ENCODE peak calls at places on chromosomes 5 and 9, in seven cellular contexts. S is Peyer's patch, F is OCI-LY7, J is pancreas, Z is heart left ventricle, B is MM.1S, N is heart right ventricle. Q is an unnamed sample.
A peak's percentile ranks its signal among the peaks of the same experiment; 100 is the strongest.

GRCh38 chr5:123543438-123543837 is 31.5 kb downstream of the CSNK1G3 start:
- DNase-seq in S (no peak), F (no peak), J (no peak), Z (no peak), B (no peak), N (no peak), Q (no peak)

GRCh38 chr5:150801117-150801927 is 22.8 kb downstream of the SMIM3 start:
- DNase-seq in S (peak; percentile 49), F (peak; percentile 49), J (peak; percentile 40), Z (no peak), B (peak; percentile 42), N (peak; percentile 51), Q (no peak)

GRCh38 chr5:173466227-173466626 is 138.0 kb upstream of the STC2 start:
- DNase-seq in S (no peak), F (no peak), J (no peak), Z (no peak), B (no peak), N (no peak), Q (no peak)

GRCh38 chr5:170339780-170340167 is 42.2 kb upstream of the LCP2 start:
- DNase-seq in S (no peak), F (no peak), J (no peak), Z (no peak), B (no peak), N (no peak), Q (no peak)

GRCh38 chr9:131433302-131433854 is 39.5 kb downstream of the PRRC2B start:
- DNase-seq in S (no peak), F (no peak), J (no peak), Z (no peak), B (no peak), N (no peak), Q (no peak)

GRCh38 chr5:39323542-39323941 is 40.8 kb downstream of the C9 start:
- DNase-seq in S (no peak), F (no peak), J (no peak), Z (no peak), B (no peak), N (no peak), Q (no peak)

GRCh38 chr5:14593326-14594036 is 11.9 kb downstream of the OTULINL start:
- DNase-seq in S (no peak), F (no peak), J (no peak), Z (no peak), B (no peak), N (no peak), Q (no peak)

GRCh38 chr5:95283761-95284511 is 958 bp downstream of the MCTP1 start:
- DNase-seq in S (no peak), F (no peak), J (peak; percentile 36), Z (peak; percentile 65), B (peak; percentile 58), N (no peak), Q (no peak)

GRCh38 chr5:51465165-51465564 is 81.9 kb downstream of the ISL1 start:
- DNase-seq in S (no peak), F (no peak), J (no peak), Z (no peak), B (no peak), N (no peak), Q (no peak)

GRCh38 chr9:110278080-110278707 is 21.9 kb upstream of the TXN start:
- DNase-seq in S (no peak), F (no peak), J (no peak), Z (no peak), B (no peak), N (no peak), Q (no peak)

GRCh38 chr9:135299239-135299590 is 180.4 kb upstream of the PPP1R26 start:
- DNase-seq in S (no peak), F (no peak), J (no peak), Z (no peak), B (no peak), N (no peak), Q (no peak)

DNA sequence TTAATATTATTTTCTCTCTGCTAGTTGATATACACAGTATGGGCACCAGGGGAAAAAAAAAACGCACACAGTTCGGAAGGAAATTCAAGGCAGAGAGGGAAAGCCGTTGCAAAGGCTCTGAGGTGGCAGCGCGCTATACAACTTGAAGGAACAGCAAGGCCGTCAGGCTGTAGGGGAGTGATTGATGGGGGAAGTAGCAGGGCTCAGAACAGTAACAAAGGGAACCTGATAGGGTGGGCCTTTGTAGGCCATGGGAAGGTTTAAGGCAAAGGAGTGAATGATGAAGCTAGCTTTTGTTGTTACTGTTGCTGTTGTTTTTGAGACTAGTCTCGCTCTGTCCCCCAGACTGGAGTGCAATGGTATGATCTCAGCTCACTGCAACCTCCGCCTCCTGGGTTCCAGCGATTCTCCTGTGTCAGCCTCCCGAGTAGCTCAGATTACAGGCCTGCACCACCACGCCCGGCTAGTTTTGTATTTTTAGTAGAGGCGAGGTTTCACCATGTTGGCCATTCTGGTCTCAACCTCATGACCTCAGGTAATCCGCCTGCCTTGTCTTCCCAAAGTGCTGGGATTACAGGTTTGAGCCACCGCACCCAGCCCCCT is 27.0 kb downstream of the AQP7 start:
- DNase-seq in S (no peak), F (no peak), J (peak; percentile 8), Z (no peak), B (no peak), N (no peak), Q (no peak)
- H3K4me3 ChIP-seq in S (no peak overlapping the region), F (no peak overlapping the region), J (no peak overlapping the region), Z (no peak overlapping the region), B (no peak overlapping the region), N (peak overlapping the region; percentile 22), Q (no peak overlapping the region)

GRCh38 chr5:141799507-141800167 is 78.6 kb downstream of the PCDH1 start:
- DNase-seq in S (no peak), F (no peak), J (no peak), Z (no peak), B (no peak), N (no peak), Q (no peak)

GRCh38 chr5:141793881-141794280 is 84.3 kb downstream of the PCDH1 start:
- DNase-seq in S (no peak), F (no peak), J (no peak), Z (no peak), B (no peak), N (no peak), Q (no peak)

GRCh38 chr5:141800629-141801028 is 77.6 kb downstream of the PCDH1 start:
- DNase-seq in S (no peak), F (no peak), J (no peak), Z (no peak), B (no peak), N (no peak), Q (no peak)

GRCh38 chr5:141790630-141791029 is 87.6 kb downstream of the PCDH1 start:
- DNase-seq in S (no peak), F (no peak), J (no peak), Z (no peak), B (no peak), N (no peak), Q (no peak)

DNA sequence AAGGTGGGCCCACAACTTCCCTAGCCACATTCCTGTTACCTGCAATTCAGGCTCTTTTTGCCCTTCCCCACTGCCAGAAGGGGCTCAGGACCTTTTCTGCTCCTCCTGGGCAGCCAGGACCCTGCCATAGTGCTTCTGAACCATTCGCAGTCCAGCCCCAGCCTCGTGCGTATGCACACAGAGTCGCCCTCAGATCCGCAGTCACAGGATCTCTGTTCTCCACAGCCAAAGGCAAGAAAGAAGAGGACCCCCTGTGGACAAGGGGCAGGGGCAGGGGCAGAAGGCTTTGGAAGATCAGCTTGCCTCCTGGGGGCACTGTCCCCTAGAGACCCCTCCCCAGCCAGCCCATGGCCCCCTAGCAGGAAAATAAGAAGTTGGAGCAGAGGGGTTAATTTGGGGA is 82.8 kb downstream of the PCDH1 start:
- DNase-seq in S (no peak), F (no peak), J (no peak), Z (no peak), B (no peak), N (no peak), Q (no peak)
- H3K27ac ChIP-seq in S (no peak overlapping the region), F (no peak overlapping the region), J (no peak overlapping the region), Z (no peak overlapping the region), B (no peak overlapping the region), N (no peak overlapping the region), Q (no peak overlapping the region)

GRCh38 chr5:179079165-179079987 is 19.2 kb downstream of the ZNF354C start:
- DNase-seq in S (no peak), F (no peak), J (no peak), Z (no peak), B (no peak), N (no peak), Q (no peak)

GRCh38 chr5:179080724-179081123 is 20.6 kb downstream of the ZNF354C start:
- DNase-seq in S (no peak), F (no peak), J (no peak), Z (no peak), B (no peak), N (no peak), Q (no peak)
- H3K9me3 ChIP-seq in S (peaks cover 97% of the 10 kb centered on the region), F (peaks cover 24% of the 10 kb centered on the region), J (peaks cover 22% of the 10 kb centered on the region), Z (peaks cover 94% of the 10 kb centered on the region), B (no peaks in the 10 kb centered on the region), N (peaks cover 100% of the 10 kb centered on the region), Q (peaks cover 36% of the 10 kb centered on the region)

DNA sequence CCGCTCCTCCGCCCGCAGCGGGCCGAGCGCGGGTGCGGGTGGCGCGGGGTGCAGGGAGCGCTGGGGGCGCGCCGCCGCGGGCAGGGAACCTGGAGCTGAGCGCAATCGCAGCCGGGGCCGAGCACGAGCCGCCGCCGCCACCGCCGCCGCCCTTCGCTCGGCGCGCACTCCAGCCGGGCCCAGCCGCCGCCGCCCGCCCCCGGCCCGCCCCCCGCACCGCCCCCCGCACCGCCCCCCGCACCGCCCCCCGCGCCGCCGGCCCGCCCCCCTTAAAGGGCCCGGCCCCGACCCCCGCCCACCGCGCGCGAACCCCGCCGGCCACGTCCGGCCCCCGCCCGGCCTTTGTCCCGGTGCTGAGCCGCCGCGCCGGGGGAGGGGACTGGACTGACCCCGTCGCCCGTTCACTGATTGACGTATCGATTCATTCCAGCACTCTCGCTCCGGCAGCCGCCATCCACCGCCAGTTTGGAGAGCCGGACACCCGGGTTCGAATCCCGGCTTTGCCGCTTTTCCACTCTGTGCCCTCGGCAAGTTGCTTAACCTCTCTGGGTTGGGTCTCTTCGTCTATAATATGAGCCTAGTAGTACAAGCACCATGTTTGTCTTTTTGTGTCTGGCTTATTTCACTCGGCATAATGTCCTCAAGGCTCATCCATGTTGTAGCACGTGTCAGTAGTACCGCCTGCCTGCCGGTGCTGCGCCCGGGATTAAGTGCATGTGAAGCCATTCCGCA is at the start of gene SH3PXD2B:
- DNase-seq in S (peak; percentile 69), F (no peak), J (peak; percentile 75), Z (peak; percentile 84), B (peak; percentile 55), N (peak; percentile 66), Q (peak; percentile 75)
- H3K4me3 ChIP-seq in S (peak within 1 kb of the TSS; percentile 92), F (peak within 1 kb of the TSS; percentile 30), J (peak within 1 kb of the TSS; percentile 81), Z (peak within 1 kb of the TSS; percentile 72), B (peak within 1 kb of the TSS; percentile 61), N (peak within 1 kb of the TSS; percentile 76), Q (peak within 1 kb of the TSS; percentile 90)

DNA sequence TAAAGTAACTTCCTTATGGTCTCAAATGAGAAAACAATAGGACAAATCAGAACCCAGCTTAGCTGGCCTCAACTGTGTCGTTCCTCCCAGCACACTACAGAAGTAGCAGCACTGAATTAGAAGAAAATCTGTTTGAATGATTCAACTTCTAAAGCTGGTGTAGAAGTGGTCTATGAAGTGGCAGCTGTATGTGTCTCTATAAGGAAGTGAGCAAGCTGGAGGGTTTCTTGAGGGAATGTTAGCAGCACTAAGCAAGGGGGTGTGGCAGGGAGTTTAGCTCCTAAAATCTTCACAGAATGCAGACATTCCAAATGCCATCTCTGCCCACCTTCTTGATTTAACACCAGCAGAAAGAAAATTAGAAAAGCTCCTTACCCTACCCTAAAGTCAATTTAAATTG is 4.1 kb downstream of the KLF9 start:
- DNase-seq in S (no peak), F (no peak), J (no peak), Z (no peak), B (no peak), N (no peak), Q (no peak)
- H3K27ac ChIP-seq in S (peak overlapping the region; percentile 100), F (no peak overlapping the region), J (peak overlapping the region; percentile 99), Z (peak overlapping the region; percentile 100), B (no peak overlapping the region), N (peak overlapping the region; percentile 100), Q (no peak overlapping the region)

GRCh38 chr5:180850434-180851078 is 10.5 kb downstream of the ZFP62 start:
- DNase-seq in S (no peak), F (no peak), J (no peak), Z (no peak), B (no peak), N (no peak), Q (no peak)
- H3K9me3 ChIP-seq in S (peaks cover 23% of the 10 kb centered on the region), F (no peaks in the 10 kb centered on the region), J (no peaks in the 10 kb centered on the region), Z (no peaks in the 10 kb centered on the region), B (no peaks in the 10 kb centered on the region), N (no peaks in the 10 kb centered on the region), Q (peaks cover 16% of the 10 kb centered on the region)